ENCODE peak calls at places on chromosomes 11 and 22, in five cellular contexts. B is aorta, Y is OCI-LY7, M is spleen, Q is upper lobe of right lung. F is an unnamed sample. For H3K9me3 and H3K4me1, the result is how much of the 10 kb centered on the place peaks cover.

GRCh38 chr22:30196141-30196866 is 50.3 kb downstream of the LIF start:
- DNase-seq in B (peak), Y (peak), M (peak), Q (peak), F (peak)

GRCh38 chr11:85725510-85726258 is 39.7 kb upstream of the CCDC89 start:
- DNase-seq in B (no peak), Y (no peak), M (no peak), Q (no peak), F (no peak)

GRCh38 chr11:64036081-64037026 is 623 bp downstream of the FLRT1 start:
- DNase-seq in B (no peak), Y (no peak), M (no peak), Q (no peak), F (peak)

GRCh38 chr11:103091024-103091423 is 936 bp downstream of the DCUN1D5 start:
- DNase-seq in B (no peak), Y (peak), M (no peak), Q (no peak), F (no peak)

GRCh38 chr11:71913716-71914115 is 14.7 kb downstream of the XNDC1N start:
- DNase-seq in B (no peak), Y (no peak), M (no peak), Q (no peak), F (no peak)

GRCh38 chr11:61168858-61169257 is 7.6 kb upstream of the VPS37C start:
- DNase-seq in B (no peak), Y (no peak), M (no peak), Q (no peak), F (no peak)

GRCh38 chr11:107505667-107506066 is 48.0 kb upstream of the CWF19L2 start:
- DNase-seq in B (no peak), Y (no peak), M (no peak), Q (no peak), F (no peak)

GRCh38 chr22:30238136-30238535 is 8.4 kb downstream of the LIF start:
- DNase-seq in B (no peak), Y (no peak), M (no peak), Q (no peak), F (no peak)

GRCh38 chr22:22870577-22871398 is 16.8 kb upstream of the IGLL5 start:
- DNase-seq in B (no peak), Y (peak), M (no peak), Q (no peak), F (no peak)

GRCh38 chr11:68216171-68216938 is 3.3 kb upstream of the KMT5B start:
- DNase-seq in B (no peak), Y (no peak), M (no peak), Q (no peak), F (no peak)

GRCh38 chr11:36149538-36150242 is 139.5 kb downstream of the COMMD9 start:
- DNase-seq in B (peak), Y (no peak), M (no peak), Q (no peak), F (no peak)

GRCh38 chr11:1834791-1835670 is at the start of gene SYT8:
- DNase-seq in B (no peak), Y (no peak), M (peak), Q (no peak), F (peak)
- H3K27ac ChIP-seq in B (no peak), Y (no peak), M (no peak), Q (peak), F (no peak)

GRCh38 chr22:47293368-47294221 is 531.1 kb downstream of the TBC1D22A start:
- DNase-seq in B (no peak), Y (no peak), M (no peak), Q (no peak), F (no peak)

GRCh38 chr22:47294222-47294532 is 531.7 kb downstream of the TBC1D22A start:
- DNase-seq in B (no peak), Y (no peak), M (no peak), Q (no peak), F (no peak)

GRCh38 chr22:47290706-47291430 is 528.4 kb downstream of the TBC1D22A start:
- DNase-seq in B (no peak), Y (no peak), M (no peak), Q (peak), F (no peak)

GRCh38 chr22:47292546-47293320 is 530.3 kb downstream of the TBC1D22A start:
- DNase-seq in B (no peak), Y (no peak), M (no peak), Q (no peak), F (peak)

GRCh38 chr22:47291565-47292495 is 529.4 kb downstream of the TBC1D22A start:
- DNase-seq in B (no peak), Y (no peak), M (no peak), Q (no peak), F (no peak)
- H3K9me3 ChIP-seq in B (under half), Y (under half), M (under half), Q (under half), F (under half)

GRCh38 chr11:47268448-47269001 is 1.4 kb upstream of the MADD start:
- DNase-seq in B (no peak), Y (no peak), M (peak), Q (no peak), F (no peak)

GRCh38 chr11:47267858-47268257 is 2.1 kb upstream of the MADD start:
- DNase-seq in B (no peak), Y (no peak), M (no peak), Q (peak), F (no peak)

GRCh38 chr11:47269829-47270305 is at the start of gene MADD:
- DNase-seq in B (peak), Y (peak), M (peak), Q (peak), F (peak)

GRCh38 chr11:47270331-47271271 is 668 bp downstream of the MADD start:
- DNase-seq in B (no peak), Y (peak), M (peak), Q (peak), F (peak)

DNA sequence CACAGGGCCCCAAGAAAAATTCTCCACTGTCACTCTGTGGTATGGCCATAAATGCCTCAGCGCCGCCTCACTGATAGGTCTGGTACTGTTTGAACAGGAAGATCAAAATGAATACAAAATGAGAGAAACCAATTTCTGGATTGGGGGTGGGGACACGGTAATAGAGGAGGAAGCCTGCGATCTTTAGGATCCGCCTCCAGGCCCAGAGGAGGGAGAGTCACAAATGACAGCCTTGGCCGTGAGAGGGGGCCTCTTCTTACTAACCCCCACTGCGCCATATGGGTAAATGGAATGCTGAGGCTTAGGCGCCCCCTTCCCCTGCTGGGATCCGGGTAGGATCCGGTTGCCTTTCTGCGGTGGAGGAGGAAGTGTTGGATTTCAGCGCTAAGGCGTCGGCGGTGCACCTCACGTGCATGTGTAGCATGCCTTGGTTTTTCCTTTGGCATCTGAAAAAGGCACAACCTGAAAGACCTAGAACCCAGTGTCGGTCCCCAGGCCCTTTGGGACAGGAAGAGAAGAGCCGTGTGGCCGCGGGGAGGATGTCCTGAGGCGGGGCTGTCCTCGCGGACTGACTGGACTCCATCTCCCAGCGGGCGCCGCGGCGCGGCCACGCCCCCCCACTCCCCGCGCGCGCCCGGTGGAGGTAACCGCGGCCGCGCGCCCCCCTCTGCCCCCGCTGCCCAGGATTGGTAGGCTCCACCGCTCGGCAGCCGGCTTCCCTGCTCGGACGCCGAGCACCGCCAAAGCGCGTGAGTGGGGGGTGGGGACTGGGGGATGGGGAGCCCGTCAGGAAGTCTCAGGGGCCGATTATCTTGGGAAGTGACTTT is 718 bp upstream of the MADD start:
- DNase-seq in B (peak), Y (peak), M (peak), Q (peak), F (peak)
- H3K4me1 ChIP-seq in B (under half), Y (half or more), M (under half), Q (under half), F (under half)

GRCh38 chr11:80960331-80961095 is 1519.7 kb upstream of the TENM4 start:
- DNase-seq in B (no peak), Y (no peak), M (no peak), Q (no peak), F (no peak)
- H3K27ac ChIP-seq in B (no peak), Y (no peak), M (no peak), Q (no peak), F (no peak)

GRCh38 chr11:62988281-62988680 is 3.5 kb upstream of the SLC22A6 start:
- DNase-seq in B (no peak), Y (no peak), M (no peak), Q (no peak), F (no peak)
- H3K9me3 ChIP-seq in B (under half), Y (under half), M (under half), Q (under half), F (under half)

GRCh38 chr11:59815754-59816153 is 5.2 kb upstream of the MRPL16 start:
- DNase-seq in B (no peak), Y (no peak), M (no peak), Q (no peak), F (no peak)

GRCh38 chr11:59813364-59813763 is 2.8 kb upstream of the MRPL16 start:
- DNase-seq in B (no peak), Y (no peak), M (no peak), Q (no peak), F (no peak)

GRCh38 chr11:59810189-59810910 is at the start of gene MRPL16:
- DNase-seq in B (peak), Y (peak), M (peak), Q (peak), F (peak)

GRCh38 chr11:59810911-59811259 is 307 bp upstream of the MRPL16 start:
- DNase-seq in B (no peak), Y (no peak), M (no peak), Q (no peak), F (no peak)

GRCh38 chr11:59812220-59812619 is 1.6 kb upstream of the MRPL16 start:
- DNase-seq in B (no peak), Y (no peak), M (no peak), Q (no peak), F (no peak)
- H3K4me1 ChIP-seq in B (under half), Y (half or more), M (under half), Q (under half), F (under half)

GRCh38 chr11:73382747-73383146 is 6.5 kb downstream of the RELT start:
- DNase-seq in B (no peak), Y (peak), M (no peak), Q (no peak), F (no peak)

GRCh38 chr11:73380897-73381410 is 4.8 kb downstream of the RELT start:
- DNase-seq in B (no peak), Y (no peak), M (no peak), Q (no peak), F (no peak)

GRCh38 chr11:73383249-73384126 is 7.3 kb downstream of the RELT start:
- DNase-seq in B (no peak), Y (peak), M (no peak), Q (no peak), F (no peak)

GRCh38 chr11:73381589-73381988 is 5.4 kb downstream of the RELT start:
- DNase-seq in B (no peak), Y (no peak), M (peak), Q (no peak), F (peak)

DNA sequence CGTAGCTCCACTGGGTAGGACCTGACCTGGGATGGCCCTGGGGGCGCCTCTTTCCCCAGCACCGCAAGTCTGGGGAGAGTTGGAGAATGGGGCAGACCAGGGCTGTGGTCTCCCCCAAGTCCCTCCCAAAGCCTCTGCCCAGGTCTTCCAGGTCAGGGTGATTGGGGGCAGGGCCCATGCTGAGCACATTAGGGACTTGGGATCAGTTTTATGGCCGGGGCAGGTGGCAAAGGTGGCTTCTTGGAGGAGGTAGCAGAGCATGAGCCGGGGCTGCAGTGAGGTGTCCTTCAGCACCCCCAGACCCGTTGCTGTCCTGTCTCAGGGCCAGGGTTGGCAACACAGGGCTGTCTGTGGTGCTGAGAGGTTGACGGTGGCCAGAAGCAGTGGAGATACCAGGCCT is 6.0 kb downstream of the RELT start:
- DNase-seq in B (no peak), Y (no peak), M (no peak), Q (no peak), F (no peak)
- H3K27ac ChIP-seq in B (no peak), Y (peak), M (peak), Q (peak), F (no peak)

F was measured in right cardiac atrium.